ENCODE peak calls at places on chromosome 1, in ten cellular contexts. L, A, I, J, S, Z, T, W, R and C are unnamed samples. For H3K9me3 and H3K4me1, the result is how much of the 10 kb centered on the place peaks cover.

GRCh38 chr1:91278754-91279153 is 125.9 kb downstream of the HFM1 start:
- DNase-seq in L (no peak), A (no peak), I (no peak), J (no peak), S (no peak), Z (no peak), T (no peak), W (no peak), R (peak), C (no peak)

GRCh38 chr1:155776414-155776813 is 80.6 kb downstream of the GON4L start:
- DNase-seq in L (no peak), A (no peak), I (no peak), J (no peak), S (no peak), Z (no peak), T (no peak), W (peak), R (no peak), C (no peak)

GRCh38 chr1:196774195-196774594 is 445 bp upstream of the CFHR3 start:
- DNase-seq in L (no peak), A (no peak), I (no peak), J (no peak), S (no peak), Z (no peak), T (no peak), W (no peak), R (no peak), C (no peak)

GRCh38 chr1:62685431-62685859 is 2.7 kb downstream of the DOCK7 start:
- DNase-seq in L (no peak), A (no peak), I (no peak), J (no peak), S (no peak), Z (no peak), T (no peak), W (no peak), R (no peak), C (no peak)

GRCh38 chr1:115874929-115875328 is 34.0 kb upstream of the NHLH2 start:
- DNase-seq in L (no peak), A (no peak), I (no peak), J (no peak), S (no peak), Z (no peak), T (no peak), W (no peak), R (no peak), C (no peak)

GRCh38 chr1:58249371-58249728 is 297.2 kb downstream of the OMA1 start:
- DNase-seq in L (no peak), A (no peak), I (no peak), J (no peak), S (no peak), Z (no peak), T (no peak), W (no peak), R (no peak), C (no peak)

GRCh38 chr1:65670518-65670917 is 122.2 kb upstream of the PDE4B start:
- DNase-seq in L (no peak), A (no peak), I (no peak), J (no peak), S (no peak), Z (no peak), T (no peak), W (no peak), R (no peak), C (no peak)

GRCh38 chr1:181043025-181043880 is 9.5 kb downstream of the MR1 start:
- DNase-seq in L (no peak), A (no peak), I (peak), J (no peak), S (no peak), Z (no peak), T (no peak), W (no peak), R (no peak), C (no peak)

GRCh38 chr1:69213644-69214043 is 354.1 kb upstream of the LRRC7 start:
- DNase-seq in L (no peak), A (no peak), I (no peak), J (no peak), S (no peak), Z (no peak), T (no peak), W (no peak), R (no peak), C (no peak)

GRCh38 chr1:154726443-154726842 is 118.5 kb upstream of the ADAR start:
- DNase-seq in L (no peak), A (no peak), I (no peak), J (no peak), S (no peak), Z (no peak), T (no peak), W (no peak), R (no peak), C (no peak)

GRCh38 chr1:166902279-166902678 is 26.2 kb upstream of the TADA1 start:
- DNase-seq in L (no peak), A (no peak), I (no peak), J (no peak), S (no peak), Z (no peak), T (no peak), W (no peak), R (no peak), C (no peak)

GRCh38 chr1:212256404-212256803 is 28.8 kb upstream of the PPP2R5A start:
- DNase-seq in L (no peak), A (no peak), I (no peak), J (no peak), S (no peak), Z (no peak), T (no peak), W (no peak), R (peak), C (peak)

GRCh38 chr1:178774263-178774662 is 49.2 kb downstream of the RALGPS2 start:
- DNase-seq in L (no peak), A (no peak), I (no peak), J (no peak), S (no peak), Z (no peak), T (no peak), W (no peak), R (peak), C (no peak)

GRCh38 chr1:186605762-186606350 is 74.4 kb downstream of the PTGS2 start:
- DNase-seq in L (no peak), A (peak), I (peak), J (no peak), S (peak), Z (no peak), T (no peak), W (no peak), R (peak), C (no peak)

GRCh38 chr1:78003070-78003751 is 1.5 kb upstream of the DNAJB4 start:
- DNase-seq in L (no peak), A (no peak), I (no peak), J (no peak), S (no peak), Z (no peak), T (no peak), W (no peak), R (peak), C (no peak)

GRCh38 chr1:8545078-8545477 is 227.2 kb downstream of the SLC45A1 start:
- DNase-seq in L (no peak), A (no peak), I (no peak), J (no peak), S (no peak), Z (no peak), T (no peak), W (no peak), R (peak), C (no peak)

GRCh38 chr1:145846191-145846590 is 761 bp downstream of the NUDT17 start:
- DNase-seq in L (no peak), A (peak), I (no peak), J (no peak), S (peak), Z (no peak), T (no peak), W (no peak), R (peak), C (peak)

GRCh38 chr1:111161843-111162242 is 21.8 kb downstream of the CEPT1 start:
- DNase-seq in L (no peak), A (no peak), I (no peak), J (no peak), S (no peak), Z (no peak), T (no peak), W (no peak), R (no peak), C (no peak)

GRCh38 chr1:34306568-34306967 is 129.9 kb downstream of the C1orf94 start:
- DNase-seq in L (no peak), A (no peak), I (no peak), J (no peak), S (no peak), Z (no peak), T (no peak), W (no peak), R (no peak), C (no peak)
- H3K9me3 ChIP-seq in L (under half), A (under half), I (under half), J (under half), S (under half), Z (under half), T (under half), W (under half), R (under half), C (under half)

DNA sequence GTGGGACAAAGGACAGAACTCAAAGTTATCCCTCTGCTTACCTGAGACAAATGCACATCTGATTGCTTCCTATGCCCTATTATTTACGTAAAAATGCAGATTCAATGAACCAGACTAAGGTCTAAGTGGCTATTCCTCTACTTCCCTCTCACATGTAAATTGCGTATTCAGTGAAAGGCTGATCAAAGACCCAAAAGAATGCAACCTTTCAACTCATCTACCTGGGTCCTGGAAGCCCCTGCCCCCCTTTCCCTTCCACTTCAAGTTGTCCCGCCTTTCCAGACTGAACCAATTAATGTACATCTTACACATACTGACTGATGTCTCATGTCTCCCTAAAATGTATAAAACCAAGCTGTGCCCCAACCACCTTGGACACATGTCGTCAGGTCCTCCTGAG is 14.6 kb downstream of the SSX2IP start:
- DNase-seq in L (no peak), A (no peak), I (no peak), J (no peak), S (no peak), Z (no peak), T (no peak), W (no peak), R (no peak), C (no peak)
- H3K27ac ChIP-seq in L (no peak), A (no peak), I (no peak), J (no peak), S (no peak), Z (no peak), T (no peak), W (no peak), R (no peak), C (no peak)

GRCh38 chr1:244709491-244710368 is 56.8 kb downstream of the DESI2 start:
- DNase-seq in L (no peak), A (no peak), I (no peak), J (no peak), S (no peak), Z (no peak), T (no peak), W (no peak), R (no peak), C (no peak)

GRCh38 chr1:244713329-244713728 is 60.4 kb downstream of the DESI2 start:
- DNase-seq in L (no peak), A (no peak), I (no peak), J (no peak), S (no peak), Z (no peak), T (no peak), W (no peak), R (no peak), C (no peak)

GRCh38 chr1:244709076-244709475 is 56.1 kb downstream of the DESI2 start:
- DNase-seq in L (no peak), A (no peak), I (no peak), J (no peak), S (no peak), Z (no peak), T (no peak), W (no peak), R (no peak), C (no peak)

GRCh38 chr1:244710474-244711062 is 57.6 kb downstream of the DESI2 start:
- DNase-seq in L (no peak), A (no peak), I (no peak), J (no peak), S (no peak), Z (no peak), T (no peak), W (no peak), R (no peak), C (no peak)

GRCh38 chr1:244712669-244713068 is 59.7 kb downstream of the DESI2 start:
- DNase-seq in L (no peak), A (no peak), I (no peak), J (no peak), S (no peak), Z (no peak), T (no peak), W (no peak), R (no peak), C (no peak)
- H3K4me1 ChIP-seq in L (under half), A (under half), I (under half), J (under half), S (under half), Z (under half), T (under half), W (under half), R (under half), C (under half)

DNA sequence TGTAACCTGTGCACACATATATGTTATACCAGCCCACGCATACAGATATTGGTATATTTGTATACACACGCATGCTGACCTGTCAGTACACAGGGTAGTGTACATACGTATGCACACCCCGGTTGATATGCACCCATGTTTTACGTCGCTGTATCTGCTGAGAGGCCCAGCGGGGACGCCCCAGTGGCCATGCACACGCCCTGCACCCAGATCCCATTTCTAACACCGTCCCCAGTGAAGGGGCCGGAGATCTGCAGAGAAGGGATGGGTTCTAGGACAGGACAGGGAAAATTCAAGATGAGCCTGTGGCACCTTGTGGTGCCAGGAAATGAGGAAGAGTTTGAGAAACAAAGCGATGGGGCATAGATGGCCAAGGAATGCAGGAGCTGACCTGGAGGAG is 57.2 kb upstream of the TTC34 start:
- DNase-seq in L (no peak), A (no peak), I (no peak), J (no peak), S (no peak), Z (no peak), T (no peak), W (no peak), R (no peak), C (no peak)
- H3K9me3 ChIP-seq in L (under half), A (under half), I (under half), J (under half), S (half or more), Z (under half), T (under half), W (under half), R (under half), C (under half)

DNA sequence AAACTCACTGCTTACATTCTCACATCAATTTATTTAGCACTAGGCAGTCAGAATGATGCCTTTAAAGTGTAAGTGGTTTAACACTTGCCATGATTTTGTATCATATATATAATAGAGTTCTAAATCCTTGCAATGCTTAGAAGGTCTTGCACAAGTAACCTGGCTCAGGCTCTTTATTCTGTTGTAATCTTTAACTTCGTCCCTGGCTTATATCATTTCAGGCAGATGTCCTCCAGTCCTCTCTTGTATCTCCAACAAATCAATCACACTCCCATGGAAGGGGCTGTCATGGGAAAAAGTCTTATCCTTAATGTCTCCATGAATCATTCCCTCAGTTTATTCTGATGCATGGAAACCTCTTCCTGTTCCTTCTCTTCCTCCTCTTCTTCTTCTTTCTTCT is 841.6 kb upstream of the B3GALT2 start:
- DNase-seq in L (no peak), A (no peak), I (no peak), J (no peak), S (no peak), Z (no peak), T (no peak), W (no peak), R (no peak), C (no peak)
- H3K27ac ChIP-seq in L (no peak), A (no peak), I (no peak), J (no peak), S (no peak), Z (no peak), T (no peak), W (no peak), R (no peak), C (no peak)

DNA sequence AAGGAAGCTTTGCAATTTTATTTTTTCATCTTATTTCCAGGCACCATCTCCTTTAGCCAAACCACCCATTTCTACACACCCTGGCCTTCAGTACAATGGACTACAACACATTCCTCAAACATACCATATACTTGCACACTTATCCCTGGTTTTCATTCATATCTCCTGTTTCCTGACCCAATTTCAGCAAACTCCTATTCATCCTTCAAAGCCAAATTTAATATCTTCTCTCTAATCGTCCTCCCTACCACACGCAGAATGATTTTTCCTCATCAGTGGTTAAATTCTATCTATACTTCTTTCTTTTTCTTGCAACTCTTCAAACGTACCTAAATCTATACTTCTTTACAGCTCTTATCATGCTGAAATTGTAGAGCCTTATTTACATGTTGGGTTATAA is 2.9 kb downstream of the DENND2C start:
- DNase-seq in L (no peak), A (no peak), I (no peak), J (no peak), S (no peak), Z (no peak), T (no peak), W (no peak), R (no peak), C (no peak)
- H3K4me1 ChIP-seq in L (under half), A (under half), I (under half), J (under half), S (under half), Z (under half), T (under half), W (under half), R (under half), C (under half)

GRCh38 chr1:82838066-82838465 is 1037.3 kb downstream of the ADGRL2 start:
- DNase-seq in L (no peak), A (no peak), I (no peak), J (no peak), S (no peak), Z (no peak), T (no peak), W (no peak), R (no peak), C (no peak)

GRCh38 chr1:82836246-82836645 is 1035.5 kb downstream of the ADGRL2 start:
- DNase-seq in L (no peak), A (no peak), I (no peak), J (no peak), S (no peak), Z (no peak), T (no peak), W (no peak), R (no peak), C (no peak)

GRCh38 chr1:82840192-82840591 is 1039.5 kb downstream of the ADGRL2 start:
- DNase-seq in L (no peak), A (no peak), I (no peak), J (no peak), S (no peak), Z (no peak), T (no peak), W (no peak), R (no peak), C (no peak)

GRCh38 chr1:82837261-82837660 is 1036.5 kb downstream of the ADGRL2 start:
- DNase-seq in L (no peak), A (no peak), I (no peak), J (no peak), S (no peak), Z (no peak), T (no peak), W (no peak), R (no peak), C (no peak)
- H3K9me3 ChIP-seq in L (under half), A (under half), I (under half), J (under half), S (under half), Z (under half), T (under half), W (under half), R (under half), C (under half)

GRCh38 chr1:41360074-41361027 is 883 bp upstream of the FOXO6 start:
- DNase-seq in L (no peak), A (peak), I (no peak), J (peak), S (peak), Z (peak), T (no peak), W (no peak), R (no peak), C (no peak)

GRCh38 chr1:41361495-41362356 is 492 bp downstream of the FOXO6 start:
- DNase-seq in L (no peak), A (no peak), I (no peak), J (no peak), S (no peak), Z (no peak), T (no peak), W (peak), R (peak), C (no peak)

GRCh38 chr1:41362357-41362721 is 1.1 kb downstream of the FOXO6 start:
- DNase-seq in L (no peak), A (no peak), I (no peak), J (no peak), S (no peak), Z (no peak), T (no peak), W (no peak), R (no peak), C (no peak)

GRCh38 chr1:41359211-41360073 is 1.8 kb upstream of the FOXO6 start:
- DNase-seq in L (no peak), A (peak), I (no peak), J (peak), S (no peak), Z (peak), T (no peak), W (peak), R (no peak), C (no peak)

DNA sequence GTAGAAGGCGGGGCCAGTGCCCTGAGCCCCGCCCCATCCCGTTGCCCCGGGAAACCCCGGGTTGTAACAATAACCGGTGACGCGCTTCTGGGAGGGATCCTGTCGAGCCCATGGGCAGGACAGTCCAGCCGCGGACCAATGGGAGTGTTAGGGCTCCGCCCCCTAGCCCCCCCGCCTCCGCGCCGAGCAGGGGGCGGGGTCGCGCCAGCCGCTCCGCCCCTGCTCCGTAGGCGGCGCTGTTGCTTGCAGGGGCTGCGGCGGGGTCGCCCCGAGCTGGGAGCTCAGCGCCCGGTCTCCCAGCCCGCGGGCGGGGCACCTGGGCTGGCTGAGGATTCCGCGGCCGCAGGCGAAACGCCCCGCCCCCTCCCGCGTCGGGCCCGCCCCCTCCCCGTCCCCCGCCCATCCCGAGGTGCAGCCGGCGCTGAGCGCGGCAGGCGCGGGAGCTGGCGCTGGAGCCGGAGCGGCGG is at the start of gene FOXO6:
- DNase-seq in L (peak), A (peak), I (peak), J (peak), S (peak), Z (peak), T (peak), W (peak), R (peak), C (peak)
- H3K27ac ChIP-seq in L (no peak), A (peak), I (peak), J (no peak), S (no peak), Z (no peak), T (peak), W (peak), R (no peak), C (peak)